ENCODE peak calls at places on chromosomes 2 and 18, in five cellular contexts. P is body of pancreas, J is skeletal muscle cell, V is GM23338, I is mammary epithelial cell. C is an unnamed sample.
A peak's percentile ranks its signal among the peaks of the same experiment; 100 is the strongest.

GRCh38 chr2:181621779-181622490 is 35.0 kb downstream of the CERKL start:
- DNase-seq in P (no peak), J (no peak), V (no peak), I (no peak), C (no peak)

GRCh38 chr2:127047716-127048617 is 59.0 kb downstream of the BIN1 start:
- DNase-seq in I (no peak), P (no peak), J (no peak), V (no peak), C (no peak)

GRCh38 chr2:180322781-180323180 is 315.7 kb upstream of the CWC22 start:
- DNase-seq in P (no peak), V (no peak), J (no peak), I (peak; percentile 55), C (peak; percentile 43)

GRCh38 chr18:13308369-13308768 is 89.8 kb downstream of the LDLRAD4 start:
- DNase-seq in J (no peak), V (no peak), I (no peak), P (no peak), C (no peak)

GRCh38 chr18:5546660-5547059 is 2.9 kb upstream of the EPB41L3 start:
- DNase-seq in P (no peak), J (peak; percentile 54), I (no peak), V (peak; percentile 80), C (peak; percentile 76)

GRCh38 chr2:16855183-16855582 is 189.5 kb upstream of the CYRIA start:
- DNase-seq in J (no peak), I (no peak), V (no peak), P (no peak), C (no peak)

GRCh38 chr2:238169708-238170251 is 11.0 kb downstream of the ERFE start:
- DNase-seq in P (no peak), I (peak; percentile 92), J (peak; percentile 99), V (no peak), C (peak; percentile 98)

GRCh38 chr2:172807011-172807410 is 71.4 kb downstream of the RAPGEF4 start:
- DNase-seq in P (no peak), I (no peak), V (no peak), J (no peak), C (no peak)

GRCh38 chr2:214203744-214204289 is 207.0 kb upstream of the VWC2L start:
- DNase-seq in I (peak; percentile 77), P (no peak), V (no peak), J (peak; percentile 25), C (no peak)

GRCh38 chr2:149745396-149745925 is 157.9 kb upstream of the MMADHC start:
- DNase-seq in V (no peak), P (no peak), J (no peak), I (no peak), C (no peak)

GRCh38 chr2:229718057-229718456 is 3.7 kb upstream of the DNER start:
- DNase-seq in J (no peak), V (no peak), P (no peak), I (no peak), C (no peak)
- H3K4me3 ChIP-seq in J (no peak overlapping the region), V (no peak overlapping the region), P (no peak overlapping the region), I (no peak overlapping the region), C (no peak overlapping the region)

DNA sequence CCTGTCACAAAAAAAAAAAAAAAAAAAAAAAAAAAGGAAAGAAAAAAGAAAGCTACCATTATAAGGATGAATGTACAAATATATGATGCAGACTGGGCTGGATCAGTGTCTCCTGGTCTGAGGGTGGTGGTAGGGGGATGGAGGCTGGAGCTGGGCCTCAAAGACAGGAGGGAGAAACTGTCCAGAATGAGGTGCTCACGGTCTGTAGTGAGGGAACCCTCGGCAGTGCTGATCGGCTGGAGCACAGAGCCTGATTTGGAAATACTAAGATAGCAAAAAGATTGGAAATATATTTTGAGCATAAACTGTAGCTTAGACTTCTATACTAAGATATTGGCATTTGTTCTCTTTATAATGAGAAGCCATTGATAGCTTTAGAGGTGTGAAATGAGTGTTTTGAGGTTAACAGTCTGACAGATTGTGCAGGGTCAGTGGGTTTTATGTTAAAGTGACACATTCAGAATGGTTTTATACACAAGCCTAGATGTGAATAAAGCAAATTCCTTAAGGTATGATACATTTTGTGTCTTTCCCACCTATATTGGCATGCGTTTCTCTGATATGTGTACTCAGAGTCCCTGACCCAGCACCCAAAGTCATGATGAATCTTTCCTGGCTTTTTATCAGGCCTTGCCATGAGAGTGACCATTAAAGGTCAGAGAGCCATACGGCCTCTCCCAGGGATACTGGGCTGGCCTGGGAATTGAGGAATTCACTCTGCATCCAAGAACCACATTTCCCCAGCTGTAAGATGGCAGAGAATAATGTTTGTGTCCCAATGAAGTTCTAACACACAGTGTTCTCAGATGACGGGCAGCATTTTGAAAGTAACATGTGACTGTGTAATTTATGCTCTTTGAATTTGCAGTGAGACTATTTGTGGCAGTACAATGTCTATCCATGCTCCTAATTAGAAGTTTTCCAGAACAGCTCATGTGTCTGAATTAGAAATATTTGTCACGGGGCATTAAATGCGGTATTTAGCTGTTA is 7.7 kb upstream of the SLC3A1 start:
- DNase-seq in V (no peak), J (no peak), P (no peak), I (no peak), C (peak; percentile 34)
- H3K4me3 ChIP-seq in V (no peak overlapping the region), J (no peak overlapping the region), P (no peak overlapping the region), I (no peak overlapping the region), C (no peak overlapping the region)

GRCh38 chr2:86446060-86446459 is 4.9 kb downstream of the KDM3A start:
- DNase-seq in I (peak; percentile 37), P (no peak), J (no peak), V (no peak), C (no peak)
- H3K4me3 ChIP-seq in I (no peak overlapping the region), P (no peak overlapping the region), J (no peak overlapping the region), V (no peak overlapping the region), C (no peak overlapping the region)

GRCh38 chr2:11745613-11746375 is 638 bp upstream of the LPIN1 start:
- DNase-seq in J (no peak), P (no peak), I (no peak), V (no peak), C (no peak)
- H3K4me3 ChIP-seq in J (no peak overlapping the region), P (no peak overlapping the region), I (peak overlapping the region; percentile 25), V (peak overlapping the region; percentile 56), C (peak overlapping the region; percentile 29)

GRCh38 chr18:22173221-22173927 is 4.0 kb downstream of the GATA6 start:
- DNase-seq in I (no peak), P (no peak), V (no peak), J (no peak), C (no peak)
- H3K4me3 ChIP-seq in I (no peak overlapping the region), P (peak overlapping the region; percentile 42), V (no peak overlapping the region), J (no peak overlapping the region), C (peak overlapping the region; percentile 70)

GRCh38 chr2:153479527-153479926 is 965 bp upstream of the RPRM start:
- DNase-seq in V (no peak), J (no peak), P (no peak), I (no peak), C (no peak)
- H3K4me3 ChIP-seq in V (peak overlapping the region; percentile 71), J (no peak overlapping the region), P (no peak overlapping the region), I (no peak overlapping the region), C (no peak overlapping the region)

GRCh38 chr2:182868423-182868822 is 2.0 kb upstream of the FRZB start:
- DNase-seq in P (no peak), J (no peak), V (no peak), I (no peak), C (no peak)
- H3K4me3 ChIP-seq in P (no peak overlapping the region), J (no peak overlapping the region), V (no peak overlapping the region), I (no peak overlapping the region), C (no peak overlapping the region)

GRCh38 chr18:55405655-55406373 is 182.2 kb downstream of the TCF4 start:
- DNase-seq in P (peak; percentile 51), J (peak; percentile 90), I (peak; percentile 84), V (no peak), C (peak; percentile 99)
- H3K4me3 ChIP-seq in P (no peak overlapping the region), J (peak overlapping the region; percentile 6), I (no peak overlapping the region), V (no peak overlapping the region), C (peak overlapping the region; percentile 29)

DNA sequence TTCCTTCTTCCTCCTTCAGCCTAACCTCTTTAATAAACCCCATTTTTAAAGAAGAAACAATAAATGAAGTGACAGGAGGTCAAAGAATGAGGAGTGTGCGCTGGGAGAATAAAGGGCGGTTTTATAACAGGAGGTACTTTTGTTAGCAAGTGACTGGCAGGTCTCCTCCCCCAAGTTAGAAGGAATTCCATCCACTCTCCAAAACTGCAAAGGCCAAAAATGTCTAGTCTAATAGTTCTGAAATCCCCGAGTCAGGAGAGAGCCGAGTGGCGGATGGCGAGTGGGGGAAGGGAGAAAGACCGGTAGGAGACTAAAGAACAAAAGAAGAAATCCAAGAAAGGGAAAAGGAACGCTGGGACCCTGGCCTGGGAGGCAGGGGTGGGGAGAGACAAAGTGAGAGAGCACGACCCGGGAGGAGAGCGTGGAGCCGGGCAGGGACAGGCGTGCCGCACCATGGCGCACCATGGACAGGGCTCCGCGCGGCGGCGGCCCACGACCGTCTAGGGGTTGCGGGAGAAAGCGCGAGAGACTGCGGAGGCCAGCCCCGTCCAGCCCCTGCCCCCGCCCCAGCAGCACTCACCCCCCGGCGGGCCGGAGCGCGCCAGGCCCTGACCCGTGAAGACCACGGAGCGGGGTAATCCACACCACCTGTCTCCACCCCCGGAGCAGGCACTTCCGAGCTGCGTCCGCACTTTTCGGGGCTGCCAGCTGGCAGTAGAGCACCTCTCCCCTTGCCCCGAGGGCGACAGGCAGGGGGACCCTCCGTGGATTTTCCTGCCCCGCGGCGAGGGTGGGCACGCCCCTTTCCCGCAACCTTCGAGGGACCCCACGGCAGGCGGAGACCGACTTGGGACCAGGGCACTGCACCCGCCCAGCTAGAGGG is 1.6 kb downstream of the CDH2 start:
- DNase-seq in P (no peak), I (no peak), J (no peak), V (peak; percentile 67), C (peak; percentile 65)
- H3K4me3 ChIP-seq in P (no peak overlapping the region), I (no peak overlapping the region), J (peak overlapping the region; percentile 86), V (peak overlapping the region; percentile 49), C (peak overlapping the region; percentile 87)